ENCODE peak calls at places on chromosomes 12 and 14, in five cellular contexts. C, R, W, Z and N are unnamed samples. For H3K4me1, the result is how much of the 10 kb centered on the place peaks cover.

GRCh38 chr12:56932867-56933266 is 1.3 kb downstream of the SDR9C7 start:
- DNase-seq in C (no peak), R (no peak), W (no peak), Z (no peak), N (no peak)

GRCh38 chr12:65941388-65941787 is 117.1 kb downstream of the HMGA2 start:
- DNase-seq in C (no peak), R (no peak), W (no peak), Z (no peak), N (no peak)

GRCh38 chr12:99959549-99960170 is 25.1 kb downstream of the ANKS1B start:
- DNase-seq in C (no peak), R (no peak), W (no peak), Z (no peak), N (no peak)

GRCh38 chr12:47742253-47742825 is 16.3 kb downstream of the RAPGEF3 start:
- DNase-seq in C (peak), R (peak), W (peak), Z (peak), N (no peak)

GRCh38 chr12:55019784-55020183 is at the start of gene NEUROD4:
- DNase-seq in C (peak), R (peak), W (peak), Z (no peak), N (peak)

GRCh38 chr12:64171715-64172114 is 50.4 kb downstream of the KICS2 start:
- DNase-seq in C (no peak), R (no peak), W (no peak), Z (no peak), N (no peak)

GRCh38 chr12:31004666-31005065 is 69.0 kb upstream of the DDX11 start:
- DNase-seq in C (no peak), R (no peak), W (no peak), Z (no peak), N (no peak)

GRCh38 chr12:126667340-126667739 is 1599.6 kb upstream of the TMEM132C start:
- DNase-seq in C (no peak), R (no peak), W (no peak), Z (no peak), N (peak)

GRCh38 chr14:69043598-69044267 is 64.6 kb upstream of the ACTN1 start:
- DNase-seq in C (no peak), R (no peak), W (no peak), Z (no peak), N (no peak)

GRCh38 chr14:67650694-67651093 is 23.7 kb downstream of the VTI1B start:
- DNase-seq in C (no peak), R (no peak), W (no peak), Z (no peak), N (no peak)

GRCh38 chr14:102479107-102479506 is 30.5 kb downstream of the ANKRD9 start:
- DNase-seq in C (no peak), R (no peak), W (no peak), Z (no peak), N (peak)

GRCh38 chr14:92435154-92435553 is 78.4 kb upstream of the RIN3 start:
- DNase-seq in C (no peak), R (no peak), W (no peak), Z (no peak), N (no peak)

GRCh38 chr12:112616469-112617190 is 174.9 kb upstream of the RPH3A start:
- DNase-seq in C (peak), R (no peak), W (no peak), Z (no peak), N (no peak)

GRCh38 chr12:57549909-57550627 is at the start of gene KIF5A:
- DNase-seq in C (peak), R (peak), W (no peak), Z (peak), N (no peak)

GRCh38 chr14:69719501-69719951 is 47.4 kb upstream of the SRSF5 start:
- DNase-seq in C (no peak), R (no peak), W (no peak), Z (no peak), N (no peak)

GRCh38 chr14:73524493-73524892 is 12.4 kb upstream of the ACOT1 start:
- DNase-seq in C (no peak), R (no peak), W (peak), Z (no peak), N (no peak)

GRCh38 chr14:64513271-64513670 is 8.7 kb downstream of the ZBTB1 start:
- DNase-seq in C (no peak), R (no peak), W (no peak), Z (no peak), N (no peak)

GRCh38 chr12:131830335-131831020 is 2.3 kb downstream of the MMP17 start:
- DNase-seq in C (peak), R (peak), W (peak), Z (no peak), N (peak)

GRCh38 chr12:89038831-89039509 is 313.3 kb downstream of the DUSP6 start:
- DNase-seq in C (no peak), R (no peak), W (no peak), Z (no peak), N (no peak)

GRCh38 chr14:53153702-53154112 is 584 bp upstream of the DDHD1 start:
- DNase-seq in C (no peak), R (no peak), W (no peak), Z (no peak), N (no peak)

GRCh38 chr12:22700126-22700525 is 75.2 kb downstream of the ETNK1 start:
- DNase-seq in C (no peak), R (no peak), W (no peak), Z (no peak), N (no peak)

GRCh38 chr12:86600664-86601231 is 344.6 kb upstream of the MGAT4C start:
- DNase-seq in C (no peak), R (no peak), W (no peak), Z (peak), N (no peak)

GRCh38 chr14:96698846-96699543 is 98.2 kb upstream of the VRK1 start:
- DNase-seq in C (no peak), R (no peak), W (no peak), Z (no peak), N (no peak)

GRCh38 chr12:91805031-91805430 is 340.6 kb downstream of the BTG1 start:
- DNase-seq in C (no peak), R (no peak), W (no peak), Z (no peak), N (no peak)
- H3K27ac ChIP-seq in C (no peak), R (no peak), W (no peak), Z (no peak), N (no peak)

DNA sequence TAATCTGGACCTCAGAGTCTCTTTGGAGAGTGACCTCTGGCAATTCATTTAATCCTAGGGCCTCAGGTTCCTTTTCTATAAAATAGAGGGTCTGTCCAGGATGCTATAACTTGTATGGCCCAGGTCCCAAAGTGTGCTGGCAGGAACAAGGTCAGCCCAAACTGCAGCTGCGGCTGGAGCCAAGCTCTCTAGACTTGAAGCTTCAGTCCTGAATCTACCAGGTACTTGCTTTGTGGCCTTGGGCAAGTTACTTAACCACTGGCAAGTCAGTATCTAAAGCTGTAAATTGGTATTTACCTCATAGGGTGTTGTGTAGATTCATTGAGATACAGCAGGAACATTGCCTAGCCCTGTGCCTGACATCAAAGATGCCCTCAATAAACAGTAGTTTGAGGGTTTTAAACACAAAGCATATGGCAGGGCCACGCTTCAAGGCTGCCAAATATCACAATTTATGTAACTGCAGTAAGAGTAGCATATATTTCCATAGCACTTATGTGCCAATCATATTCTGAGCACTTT is 21.7 kb downstream of the CPM start:
- DNase-seq in C (no peak), R (no peak), W (no peak), Z (no peak), N (no peak)
- H3K4me1 ChIP-seq in C (under half), R (under half), W (under half), Z (under half), N (under half)

GRCh38 chr12:18522806-18523205 is 215.0 kb downstream of the PLCZ1 start:
- DNase-seq in C (no peak), R (no peak), W (no peak), Z (no peak), N (no peak)
- H3K27ac ChIP-seq in C (no peak), R (no peak), W (no peak), Z (no peak), N (no peak)

GRCh38 chr14:99422220-99423010 is 58.2 kb downstream of the SETD3 start:
- DNase-seq in C (no peak), R (no peak), W (no peak), Z (no peak), N (no peak)
- H3K4me1 ChIP-seq in C (half or more), R (under half), W (under half), Z (under half), N (under half)

GRCh38 chr14:98591161-98591560 is 680.8 kb downstream of the BCL11B start:
- DNase-seq in C (no peak), R (no peak), W (peak), Z (no peak), N (no peak)

GRCh38 chr14:98592611-98593170 is 679.3 kb downstream of the BCL11B start:
- DNase-seq in C (no peak), R (no peak), W (peak), Z (no peak), N (no peak)

GRCh38 chr14:98598576-98598975 is 673.4 kb downstream of the BCL11B start:
- DNase-seq in C (no peak), R (no peak), W (peak), Z (no peak), N (no peak)

GRCh38 chr14:98594156-98594555 is 677.8 kb downstream of the BCL11B start:
- DNase-seq in C (no peak), R (no peak), W (peak), Z (no peak), N (no peak)

DNA sequence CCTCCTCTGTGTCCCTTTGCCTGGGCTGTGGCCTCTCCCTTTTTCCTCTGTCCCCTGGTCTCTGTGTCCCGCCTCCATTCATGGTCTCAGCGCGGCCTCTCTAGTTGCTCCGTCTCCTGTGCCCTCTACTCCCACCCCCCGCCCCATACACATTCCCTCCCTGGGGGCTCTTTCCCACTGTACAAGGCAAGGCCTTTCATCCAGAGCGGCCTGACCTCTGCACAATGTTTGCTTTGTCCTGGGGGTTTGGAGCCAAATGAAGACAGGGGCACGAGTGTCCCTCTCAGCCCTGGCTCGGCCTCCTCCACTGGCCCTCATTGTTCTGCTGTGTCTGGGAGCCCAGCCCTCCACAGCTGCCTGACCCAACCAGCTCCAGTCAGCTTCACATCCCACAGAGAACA is 678.6 kb downstream of the BCL11B start:
- DNase-seq in C (no peak), R (no peak), W (peak), Z (no peak), N (no peak)
- H3K27ac ChIP-seq in C (no peak), R (no peak), W (no peak), Z (no peak), N (no peak)

DNA sequence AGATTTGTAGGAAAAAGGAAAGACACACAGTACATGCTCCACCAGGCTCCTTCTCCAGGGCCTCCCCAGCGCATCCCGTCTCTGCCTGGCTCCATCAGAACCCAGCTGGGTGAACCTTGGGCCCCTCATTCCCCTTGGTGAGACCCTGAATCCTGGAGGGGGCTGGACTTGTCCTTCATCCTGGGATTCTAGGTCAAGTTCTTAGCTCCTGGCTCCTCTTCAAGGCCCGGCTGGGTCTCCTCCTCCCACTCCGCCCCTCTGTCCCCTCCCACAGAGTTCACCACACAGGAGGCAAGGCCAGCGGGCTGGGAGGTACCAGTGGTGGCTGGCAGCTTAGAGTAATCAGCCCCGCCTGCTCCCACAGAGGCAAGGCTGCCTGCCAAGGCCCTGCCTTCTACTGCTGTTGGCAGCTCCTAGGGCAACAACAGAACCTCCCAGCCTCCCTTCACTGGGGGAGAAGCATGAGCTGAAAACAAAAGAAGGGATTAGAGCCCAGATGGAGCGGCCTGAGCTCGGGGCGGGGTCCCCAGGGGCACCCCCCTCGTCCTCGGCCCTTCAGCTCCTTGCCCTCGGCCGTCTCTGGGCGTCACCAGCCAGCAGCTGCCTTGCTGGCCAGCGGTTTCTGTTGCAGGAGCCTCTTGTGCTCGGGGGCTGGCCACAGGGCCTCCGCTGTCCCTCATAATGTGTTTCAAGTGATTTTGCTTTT is 49.4 kb downstream of the PSMA6 start:
- DNase-seq in C (peak), R (no peak), W (peak), Z (no peak), N (peak)
- H3K4me1 ChIP-seq in C (under half), R (under half), W (under half), Z (under half), N (under half)

GRCh38 chr12:75503459-75503858 is 8.0 kb downstream of the KRR1 start:
- DNase-seq in C (no peak), R (no peak), W (no peak), Z (no peak), N (no peak)
- H3K27ac ChIP-seq in C (no peak), R (no peak), W (no peak), Z (no peak), N (no peak)

DNA sequence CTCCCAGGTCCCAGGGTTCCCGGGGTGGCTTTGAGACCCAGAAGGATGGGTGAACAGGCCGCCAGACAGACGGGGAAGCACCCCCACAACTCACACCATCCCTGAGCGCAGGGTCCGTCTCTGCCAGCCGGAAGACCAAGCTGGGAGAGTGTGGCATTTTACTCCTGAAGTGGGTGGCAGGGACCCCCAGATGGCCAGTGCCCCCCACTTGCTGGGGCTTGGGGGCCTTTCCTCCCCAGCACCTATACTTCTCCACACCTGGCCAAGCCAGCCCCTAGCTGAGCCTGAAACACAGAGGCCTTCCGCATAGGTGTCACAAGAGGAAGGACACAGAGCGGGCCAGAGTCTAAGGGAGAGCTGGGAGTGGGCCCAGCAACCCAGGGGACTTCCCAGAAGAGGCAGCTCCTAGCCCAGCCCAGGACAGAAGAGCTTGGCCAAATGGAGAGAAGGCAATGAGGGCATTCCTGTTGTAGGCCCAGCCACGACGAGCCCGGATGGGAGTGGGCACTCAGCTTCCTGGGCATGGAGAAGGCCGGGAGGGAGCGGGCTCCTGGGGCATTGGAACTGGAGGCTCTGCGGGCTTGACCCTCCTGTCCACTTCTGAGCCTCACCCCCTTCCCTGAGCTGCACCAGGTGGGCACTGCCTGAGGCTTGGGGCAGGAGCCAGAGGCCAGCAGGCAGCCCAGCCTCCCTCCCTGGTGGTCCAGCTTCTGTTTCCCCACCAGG is 3.3 kb downstream of the AHNAK2 start:
- DNase-seq in C (no peak), R (no peak), W (no peak), Z (no peak), N (peak)
- H3K4me1 ChIP-seq in C (under half), R (under half), W (under half), Z (under half), N (under half)